ENCODE peak calls at places on chromosomes 6 and 20, in five cellular contexts. K is NT2/D1, W is HCT116, E is GM12878, Y is K562. Z is an unnamed sample.

GRCh38 chr6:1766663-1767062 is 156.9 kb downstream of the FOXC1 start:
- DNase-seq in E (no peak), W (no peak), Y (no peak), K (no peak), Z (no peak)

GRCh38 chr6:27025351-27025750 is 222.2 kb upstream of the PRSS16 start:
- DNase-seq in Y (no peak), W (no peak), K (no peak), E (no peak), Z (no peak)

GRCh38 chr6:146990821-146991798 is 213.1 kb upstream of the STXBP5 start:
- DNase-seq in K (no peak), E (no peak), Y (peak), W (peak), Z (peak)

GRCh38 chr20:38730167-38730988 is 6.1 kb downstream of the SLC32A1 start:
- DNase-seq in W (no peak), Y (no peak), K (no peak), E (no peak), Z (no peak)

GRCh38 chr6:25919657-25920056 is 10.8 kb downstream of the SLC17A2 start:
- DNase-seq in E (no peak), K (no peak), W (no peak), Y (no peak), Z (no peak)

GRCh38 chr6:104959453-104959858 is 2.5 kb downstream of the LIN28B start:
- DNase-seq in W (no peak), K (no peak), E (no peak), Y (no peak), Z (no peak)

GRCh38 chr6:116682334-116682712 is 1.3 kb downstream of the KPNA5 start:
- DNase-seq in K (no peak), W (no peak), Y (no peak), E (peak), Z (no peak)

GRCh38 chr6:121504227-121504626 is 68.8 kb downstream of the GJA1 start:
- DNase-seq in Y (no peak), E (no peak), K (no peak), W (no peak), Z (no peak)

GRCh38 chr6:40347571-40348011 is 239.6 kb downstream of the LRFN2 start:
- DNase-seq in Y (peak), K (no peak), W (no peak), E (no peak), Z (no peak)

GRCh38 chr6:110422444-110422822 is 7.1 kb upstream of the DDO start:
- DNase-seq in K (no peak), Y (no peak), W (no peak), E (no peak), Z (no peak)

GRCh38 chr6:41966961-41967311 is 25.3 kb upstream of the CCND3 start:
- DNase-seq in K (peak), E (no peak), W (peak), Y (peak), Z (peak)

GRCh38 chr6:142300758-142301251 is 1.0 kb upstream of the ADGRG6 start:
- DNase-seq in W (peak), Y (no peak), E (no peak), K (no peak), Z (peak)

GRCh38 chr6:16486661-16487060 is 248.3 kb downstream of the GMPR start:
- DNase-seq in K (no peak), W (no peak), E (no peak), Y (no peak), Z (no peak)

GRCh38 chr6:39821739-39822532 is 29.8 kb downstream of the DAAM2 start:
- DNase-seq in E (no peak), Y (no peak), W (no peak), K (no peak), Z (no peak)

GRCh38 chr6:32436995-32437836 is 2.5 kb upstream of the HLA-DRA start:
- DNase-seq in Y (no peak), W (no peak), E (peak), K (no peak), Z (no peak)

GRCh38 chr20:59044796-59045195 is 2.2 kb upstream of the PRELID3B start:
- DNase-seq in E (no peak), Y (no peak), K (no peak), W (no peak), Z (no peak)

GRCh38 chr6:5617179-5617578 is 355.9 kb downstream of the FARS2 start:
- DNase-seq in Y (no peak), K (no peak), E (no peak), W (no peak), Z (no peak)

GRCh38 chr6:95176322-95176721 is 401.0 kb upstream of the MANEA start:
- DNase-seq in K (no peak), W (no peak), Y (no peak), E (no peak), Z (no peak)

GRCh38 chr6:100538086-100538485 is 73.4 kb upstream of the SIM1 start:
- DNase-seq in Y (no peak), K (no peak), W (no peak), E (no peak), Z (no peak)

GRCh38 chr6:116877743-116878142 is 701 bp downstream of the RFX6 start:
- DNase-seq in K (no peak), Y (no peak), E (no peak), W (no peak), Z (no peak)

GRCh38 chr6:134683783-134684765 is 265.8 kb downstream of the ALDH8A1 start:
- DNase-seq in K (no peak), Y (no peak), W (no peak), E (no peak), Z (no peak)

GRCh38 chr6:144327081-144327480 is 41.9 kb downstream of the UTRN start:
- DNase-seq in Y (no peak), E (no peak), W (no peak), K (no peak), Z (no peak)

GRCh38 chr20:40251284-40251932 is 437.6 kb downstream of the MAFB start:
- DNase-seq in W (peak), K (peak), E (no peak), Y (peak), Z (peak)

GRCh38 chr6:57283096-57283495 is 34.3 kb upstream of the PRIM2 start:
- DNase-seq in E (no peak), K (no peak), W (no peak), Y (no peak), Z (no peak)

GRCh38 chr6:29552512-29553051 is 7.0 kb downstream of the UBD start:
- DNase-seq in W (peak), Y (peak), K (no peak), E (peak), Z (no peak)

GRCh38 chr6:137261393-137262154 is 42.4 kb upstream of the IFNGR1 start:
- DNase-seq in Y (no peak), E (peak), W (no peak), K (no peak), Z (peak)

GRCh38 chr20:46931699-46932098 is 37.1 kb downstream of the EYA2 start:
- DNase-seq in K (no peak), Y (no peak), E (no peak), W (no peak), Z (no peak)

GRCh38 chr6:110307368-110307767 is 50.8 kb downstream of the METTL24 start:
- DNase-seq in K (no peak), W (no peak), E (no peak), Y (no peak), Z (no peak)

GRCh38 chr6:106509420-106510089 is 119.7 kb downstream of the RTN4IP1 start:
- DNase-seq in E (no peak), W (no peak), K (no peak), Y (no peak), Z (peak)

GRCh38 chr6:69985180-69985579 is 118.8 kb downstream of the COL19A1 start:
- DNase-seq in K (no peak), E (no peak), W (no peak), Y (no peak), Z (no peak)

GRCh38 chr6:44621846-44622245 is 234.3 kb downstream of the CDC5L start:
- DNase-seq in Y (no peak), W (no peak), K (no peak), E (no peak), Z (no peak)

GRCh38 chr20:13701486-13701885 is 62.8 kb upstream of the TASP1 start:
- DNase-seq in E (no peak), K (no peak), W (no peak), Y (no peak), Z (no peak)

DNA sequence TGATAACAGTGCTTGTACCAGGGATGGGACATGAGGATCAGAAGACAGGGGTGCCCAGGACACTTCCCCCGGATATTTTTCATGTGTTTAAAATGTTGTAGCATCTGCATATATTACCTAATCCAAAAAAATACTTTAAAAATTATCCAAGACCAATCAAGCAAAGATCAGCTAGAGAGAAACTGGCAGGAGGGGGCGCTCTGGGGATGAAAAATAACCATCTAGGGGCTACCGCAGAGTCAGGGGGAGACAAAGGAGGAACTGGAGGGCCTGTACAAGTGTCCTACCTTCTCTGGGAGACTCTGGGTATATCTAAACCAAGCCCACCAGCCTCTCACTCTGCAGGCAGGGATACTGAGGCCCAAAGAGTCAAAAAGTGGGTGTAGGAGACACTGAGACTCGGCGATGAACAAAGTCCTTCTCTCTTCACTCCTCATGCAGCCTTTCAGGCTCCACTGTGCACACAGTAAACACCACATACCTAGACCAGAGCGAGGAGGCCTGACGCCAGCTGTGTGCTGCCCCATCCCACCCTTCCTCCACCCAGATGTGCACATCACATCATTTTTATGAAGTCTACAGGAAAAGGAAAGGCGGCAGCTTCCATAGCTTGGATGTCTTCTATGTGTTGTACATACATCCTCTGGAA is 9.8 kb downstream of the RIMS4 start:
- DNase-seq in W (no peak), K (no peak), Y (peak), E (no peak), Z (peak)
- TF ChIP-seq YY1 in W (no peak), K (no peak), Y (no peak), E (no peak), Z (no peak)

GRCh38 chr6:127737768-127738167 is 160.8 kb downstream of the C6orf58 start:
- DNase-seq in W (no peak), Y (no peak), K (no peak), E (no peak), Z (no peak)
- TF ChIP-seq YY1 in W (no peak), Y (no peak), K (no peak), E (no peak), Z (no peak)

DNA sequence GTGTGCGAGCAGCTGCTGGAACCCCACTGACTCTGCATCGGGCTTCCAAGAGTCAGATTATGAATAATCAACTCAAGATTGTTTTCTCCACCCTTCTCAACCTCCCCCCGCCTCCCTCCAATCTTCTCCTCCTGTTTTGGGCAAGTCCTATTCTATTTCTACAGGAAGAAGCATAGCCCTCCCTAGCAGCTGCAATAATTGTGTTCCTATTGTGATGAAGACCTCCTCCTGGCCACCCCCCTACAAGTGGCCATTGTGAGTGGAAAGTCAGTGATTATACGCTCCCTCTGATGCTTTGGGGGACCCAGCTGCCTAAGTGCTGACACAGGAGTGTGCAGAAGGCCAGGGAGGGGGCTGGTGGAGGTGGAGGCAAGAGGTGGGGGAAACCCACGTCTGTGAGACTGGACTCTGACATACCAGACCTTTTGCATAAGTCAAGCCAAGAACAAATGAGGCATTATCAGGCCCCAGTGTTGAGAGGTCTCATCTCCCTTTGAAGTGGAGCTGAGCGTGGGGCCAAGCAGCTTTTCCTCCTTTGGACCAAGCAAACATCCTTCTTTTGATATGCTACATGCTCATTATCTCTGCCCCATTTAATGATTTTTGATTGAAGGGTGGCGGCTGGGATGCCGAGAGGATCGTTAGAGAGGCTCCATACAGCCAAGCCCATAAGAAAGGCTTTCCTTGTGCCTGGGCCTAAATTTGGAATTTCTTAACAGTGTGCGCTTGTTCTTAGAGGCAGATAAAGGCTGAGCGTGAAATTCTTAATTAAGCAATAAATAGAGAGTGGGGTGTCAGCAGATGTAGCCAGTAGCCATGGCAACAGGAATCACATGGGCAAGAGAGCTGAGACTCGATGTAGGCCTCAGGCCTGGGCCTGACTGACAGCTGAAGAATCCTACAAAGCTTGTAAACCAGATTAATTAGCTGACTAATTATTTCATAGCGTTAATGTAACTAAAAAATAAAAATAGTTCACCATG is 244.6 kb downstream of the PKHD1 start:
- DNase-seq in W (no peak), K (no peak), E (no peak), Y (no peak), Z (peak)
- TF ChIP-seq YY1 in W (no peak), K (no peak), E (no peak), Y (no peak), Z (no peak)

GRCh38 chr6:35948725-35949124 is 27.8 kb upstream of the SRPK1 start:
- DNase-seq in E (no peak), Y (no peak), K (peak), W (peak), Z (peak)
- TF ChIP-seq YY1 in E (no peak), Y (no peak), K (no peak), W (no peak), Z (no peak)

GRCh38 chr6:109058620-109059019 is 36.0 kb downstream of the SESN1 start:
- DNase-seq in K (no peak), E (no peak), W (no peak), Y (no peak), Z (no peak)

GRCh38 chr6:109053285-109053684 is 41.4 kb downstream of the SESN1 start:
- DNase-seq in K (no peak), W (no peak), E (no peak), Y (no peak), Z (no peak)

GRCh38 chr6:109052852-109053251 is 41.8 kb downstream of the SESN1 start:
- DNase-seq in Y (no peak), W (no peak), E (no peak), K (no peak), Z (no peak)

GRCh38 chr6:109056661-109057060 is 38.0 kb downstream of the SESN1 start:
- DNase-seq in K (no peak), Y (no peak), E (no peak), W (no peak), Z (no peak)

GRCh38 chr6:109055771-109056235 is 38.8 kb downstream of the SESN1 start:
- DNase-seq in K (no peak), W (no peak), Y (no peak), E (no peak), Z (no peak)
- TF ChIP-seq YY1 in K (no peak), W (no peak), Y (no peak), E (no peak), Z (no peak)

GRCh38 chr6:88045521-88046136 is 2.0 kb upstream of the SPACA1 start:
- DNase-seq in Y (no peak), E (no peak), K (no peak), W (no peak), Z (no peak)
- TF ChIP-seq YY1 in Y (no peak), E (no peak), K (no peak), W (no peak), Z (no peak)

GRCh38 chr6:17974570-17975368 is 12.7 kb downstream of the KIF13A start:
- DNase-seq in E (no peak), K (no peak), W (no peak), Y (no peak), Z (no peak)

GRCh38 chr6:17980329-17980728 is 7.1 kb downstream of the KIF13A start:
- DNase-seq in Y (no peak), E (no peak), W (no peak), K (no peak), Z (no peak)

GRCh38 chr6:17984399-17984798 is 3.0 kb downstream of the KIF13A start:
- DNase-seq in Y (no peak), W (no peak), E (no peak), K (no peak), Z (no peak)

GRCh38 chr6:17983712-17984111 is 3.7 kb downstream of the KIF13A start:
- DNase-seq in Y (no peak), K (no peak), E (no peak), W (no peak), Z (no peak)

GRCh38 chr6:17979479-17979878 is 8.0 kb downstream of the KIF13A start:
- DNase-seq in Y (no peak), W (no peak), E (no peak), K (no peak), Z (no peak)
- TF ChIP-seq YY1 in Y (no peak), W (no peak), E (no peak), K (no peak), Z (no peak)

Z was measured in HepG2.